ENCODE peak calls at places on chromosomes 2 and 18, in five cellular contexts. M is AG10803; B is lower lobe of right lung; F is retinal pigment epithelial cell; U is CD4-positive, alpha-beta memory T cell. P is an unnamed sample.

GRCh38 chr2:46114981-46115380 is 182.2 kb upstream of the EPAS1 start:
- DNase-seq in M (peak; percentile 3), F (no peak), U (no peak), B (no peak), P (no peak)

GRCh38 chr2:3108105-3108504 is 269.5 kb downstream of the EIPR1 start:
- DNase-seq in B (no peak), U (no peak), M (no peak), F (no peak), P (no peak)

GRCh38 chr18:8423051-8423558 is 186.1 kb upstream of the RAB12 start:
- DNase-seq in M (peak; percentile 52), B (no peak), U (no peak), F (peak; percentile 35), P (no peak)

GRCh38 chr2:27990030-27990590 is 99.6 kb downstream of the BABAM2 start:
- DNase-seq in B (no peak), U (no peak), M (peak; percentile 58), F (no peak), P (no peak)

GRCh38 chr2:229852565-229852964 is 69.2 kb downstream of the TRIP12 start:
- DNase-seq in U (peak; percentile 45), B (no peak), F (no peak), M (peak; percentile 49), P (no peak)

GRCh38 chr2:26072925-26073768 is 39.3 kb downstream of the RAB10 start:
- DNase-seq in B (no peak), M (no peak), U (no peak), F (no peak), P (no peak)

GRCh38 chr2:67895171-67895941 is 167.4 kb downstream of the C1D start:
- DNase-seq in M (no peak), B (no peak), U (no peak), F (no peak), P (no peak)

GRCh38 chr2:225317191-225317590 is 82.3 kb upstream of the NYAP2 start:
- DNase-seq in B (no peak), M (no peak), U (no peak), F (no peak), P (no peak)

GRCh38 chr2:24466871-24467870 is 23.9 kb upstream of the NCOA1 start:
- DNase-seq in U (no peak), M (no peak), B (no peak), F (no peak), P (no peak)

GRCh38 chr18:54946149-54946581 is 13.1 kb downstream of the CCDC68 start:
- DNase-seq in U (peak; percentile 35), M (no peak), B (no peak), F (no peak), P (no peak)

P was measured in CD14-positive monocyte.